ENCODE peak calls at places on chromosome 17, in five cellular contexts. P is lung; U is activated CD8-positive, alpha-beta T cell treated with anti-CD3 and anti-CD28 coated beads for 36 hours; H is GM10248; R is BE2C. W is an unnamed sample.

GRCh38 chr17:75506134-75506533 is 9.2 kb downstream of the CASKIN2 start:
- DNase-seq in P (no peak), U (no peak), H (no peak), R (no peak), W (no peak)

GRCh38 chr17:56995776-56996175 is 17.8 kb downstream of the SCPEP1 start:
- DNase-seq in P (no peak), U (no peak), H (no peak), R (no peak), W (no peak)

GRCh38 chr17:29569245-29569950 is 897 bp downstream of the TP53I13 start:
- DNase-seq in P (peak), U (no peak), H (no peak), R (no peak), W (no peak)

GRCh38 chr17:45221081-45221996 is at the start of gene FMNL1:
- DNase-seq in P (peak), U (peak), H (peak), R (no peak), W (no peak)

GRCh38 chr17:80361495-80362220 is 53.3 kb upstream of the ENDOV start:
- DNase-seq in P (no peak), U (peak), H (no peak), R (peak), W (peak)

GRCh38 chr17:57424777-57425188 is 168.5 kb downstream of the MSI2 start:
- DNase-seq in P (no peak), U (no peak), H (no peak), R (no peak), W (peak)

GRCh38 chr17:50047488-50048126 is 8.3 kb upstream of the ITGA3 start:
- DNase-seq in P (no peak), U (peak), H (no peak), R (no peak), W (peak)

GRCh38 chr17:80105762-80106161 is 4.4 kb downstream of the GAA start:
- DNase-seq in P (no peak), U (no peak), H (no peak), R (no peak), W (peak)

GRCh38 chr17:79874329-79874981 is 35.2 kb upstream of the CBX4 start:
- DNase-seq in P (no peak), U (peak), H (peak), R (no peak), W (peak)

GRCh38 chr17:21378553-21378952 is 2.4 kb downstream of the KCNJ12 start:
- DNase-seq in P (no peak), U (no peak), H (no peak), R (no peak), W (no peak)

GRCh38 chr17:49995055-49995738 is at the start of gene DLX3:
- DNase-seq in P (peak), U (peak), H (no peak), R (peak), W (peak)

GRCh38 chr17:70629902-70630301 is 460.6 kb downstream of the KCNJ2 start:
- DNase-seq in P (no peak), U (peak), H (no peak), R (peak), W (no peak)
- TF ChIP-seq CTCF in P (no peak), U (no peak), H (peak), R (peak), W (no peak)

GRCh38 chr17:32831627-32832243 is 45.2 kb downstream of the MYO1D start:
- DNase-seq in P (no peak), U (no peak), H (no peak), R (no peak), W (no peak)
- TF ChIP-seq CTCF in P (no peak), U (no peak), H (no peak), R (no peak), W (no peak)

GRCh38 chr17:15051913-15052312 is 213.2 kb downstream of the PMP22 start:
- DNase-seq in P (no peak), U (no peak), H (no peak), R (no peak), W (no peak)

GRCh38 chr17:15048933-15049539 is 216.1 kb downstream of the PMP22 start:
- DNase-seq in P (no peak), U (no peak), H (no peak), R (no peak), W (no peak)

DNA sequence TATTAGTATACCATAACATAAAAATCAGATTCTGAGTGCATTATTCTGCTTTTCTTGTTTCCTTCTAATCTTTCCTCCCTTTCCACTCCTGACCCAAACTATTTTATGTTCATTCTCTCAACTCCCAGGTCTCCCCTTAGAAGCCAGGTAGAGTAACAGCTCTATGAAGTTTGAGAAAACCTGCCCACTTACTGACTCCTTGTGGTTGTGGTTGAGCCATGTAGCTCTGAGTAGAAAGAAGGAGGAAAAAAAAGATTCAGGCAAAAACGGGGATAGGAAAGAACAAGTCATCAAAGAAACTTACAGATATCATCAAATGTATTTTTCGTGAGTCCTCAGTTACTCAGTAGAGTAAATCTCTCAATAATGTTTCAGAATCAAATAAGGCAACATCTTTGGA is 216.7 kb downstream of the PMP22 start:
- DNase-seq in P (no peak), U (no peak), H (no peak), R (no peak), W (no peak)
- TF ChIP-seq CTCF in P (no peak), U (no peak), H (no peak), R (no peak), W (no peak)

DNA sequence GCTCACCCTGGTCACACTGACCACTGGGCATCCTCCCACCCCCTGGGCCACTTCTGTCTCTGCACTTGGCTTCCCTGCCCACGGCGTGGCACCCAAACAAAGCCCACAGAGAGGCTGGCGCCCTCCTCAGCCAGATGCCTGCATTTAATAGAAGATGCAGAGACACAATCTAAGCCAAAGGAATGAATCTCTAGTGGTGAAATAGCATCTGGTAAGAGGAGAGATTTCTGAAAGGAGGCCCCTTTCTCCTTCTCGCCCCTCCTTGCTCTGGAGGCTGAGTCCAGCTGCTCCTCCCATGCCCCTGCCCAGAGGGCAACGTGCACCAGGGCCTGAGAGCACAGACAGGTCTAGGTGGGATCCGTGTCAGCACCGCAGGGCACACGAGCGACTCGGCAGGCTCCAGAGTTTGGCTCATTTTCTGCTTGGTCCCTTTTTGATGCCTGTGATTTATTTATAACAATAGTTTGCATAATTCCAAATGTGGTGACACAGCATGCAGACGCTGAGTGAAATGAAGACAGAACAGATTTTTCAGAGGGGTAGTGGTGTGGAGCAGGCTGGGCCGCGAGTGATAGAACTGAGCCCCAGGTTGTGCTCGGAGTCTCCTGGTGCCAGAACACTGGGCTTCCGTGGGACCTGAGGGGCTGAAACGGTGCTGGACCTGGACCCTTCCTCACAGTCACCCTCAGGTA is 95.6 kb downstream of the METRNL start:
- DNase-seq in P (no peak), U (no peak), H (no peak), R (no peak), W (no peak)
- TF ChIP-seq CTCF in P (no peak), U (no peak), H (no peak), R (no peak), W (no peak)

GRCh38 chr17:3645310-3645709 is 8.8 kb downstream of the CTNS start:
- DNase-seq in P (no peak), U (no peak), H (no peak), R (no peak), W (no peak)

GRCh38 chr17:3647251-3647650 is 10.7 kb downstream of the CTNS start:
- DNase-seq in P (no peak), U (no peak), H (no peak), R (no peak), W (no peak)

DNA sequence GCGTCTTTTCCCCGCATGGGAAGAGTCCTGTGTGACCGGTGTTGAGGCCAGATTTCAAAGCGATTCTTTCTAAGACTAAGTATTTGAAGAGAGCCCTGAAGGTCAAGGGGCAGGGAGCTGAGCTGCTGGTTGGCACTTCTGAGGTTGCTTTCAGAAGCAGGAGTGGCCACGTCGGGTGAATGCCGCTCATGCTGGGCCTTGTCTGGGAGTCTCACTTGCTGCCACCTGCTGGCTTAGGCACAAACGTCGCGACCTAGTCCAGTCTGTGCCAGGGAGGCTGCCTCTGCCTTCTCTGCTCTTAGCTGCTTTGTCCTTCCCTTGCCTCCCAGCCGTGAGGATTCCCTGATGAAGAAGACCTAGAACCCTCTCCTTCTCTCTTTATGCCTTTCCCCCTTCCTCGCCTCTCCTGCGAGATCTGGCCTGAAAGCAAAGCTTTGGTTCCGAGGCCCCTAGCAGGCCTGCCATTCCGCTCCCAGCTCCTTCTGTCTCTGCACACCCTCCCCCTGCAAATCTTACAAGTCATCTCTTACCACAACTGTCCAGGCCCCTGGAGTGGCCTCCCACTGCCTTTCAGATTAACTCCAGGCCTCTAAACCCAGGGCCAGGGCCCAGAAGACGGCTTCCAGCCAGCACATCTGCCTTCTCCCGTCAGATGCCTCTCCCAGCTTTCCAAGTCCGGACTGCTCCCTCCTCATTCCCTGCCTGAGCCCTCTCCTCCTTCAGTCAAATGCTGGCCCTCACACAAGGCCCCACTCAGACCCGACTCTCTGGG is 11.4 kb downstream of the CTNS start:
- DNase-seq in P (no peak), U (peak), H (peak), R (peak), W (peak)
- TF ChIP-seq CTCF in P (no peak), U (peak), H (peak), R (peak), W (peak)

GRCh38 chr17:42050360-42051012 is at the start of gene C17orf113:
- DNase-seq in P (peak), U (peak), H (peak), R (peak), W (no peak)
- TF ChIP-seq CTCF in P (peak), U (peak), H (peak), R (peak), W (peak)